ENCODE peak calls at places on chromosomes 4 and X, in five cellular contexts. T is T-cell; F is activated T-helper 1 cell treated with anti-CD3 and anti-CD28 coated beads, Interleukin-2, amount 50 U/mL, for 16 hours; S is NCI-H1436; L is NCI-H1694 treated with DMSO at 0.1 percent for 48 hours. C is an unnamed sample.

GRCh38 chr4:153276966-153277365 is 67.5 kb upstream of the MND1 start:
- DNase-seq in T (no peak), F (no peak), S (no peak), L (no peak), C (no peak)

GRCh38 chr4:186942745-186943606 is 219.3 kb upstream of the FAT1 start:
- DNase-seq in T (no peak), F (no peak), S (no peak), L (no peak), C (peak)

GRCh38 chr4:128810331-128810870 is 901 bp downstream of the JADE1 start:
- DNase-seq in T (no peak), F (no peak), S (peak), L (peak), C (peak)

GRCh38 chr4:118288097-118288496 is 64.7 kb downstream of the PRSS12 start:
- DNase-seq in T (no peak), F (no peak), S (no peak), L (no peak), C (peak)

GRCh38 chrX:150429577-150429976 is 66.5 kb downstream of the MAMLD1 start:
- DNase-seq in T (no peak), F (no peak), S (no peak), L (no peak), C (peak)

GRCh38 chr4:32189130-32189529 is 1469.0 kb downstream of the PCDH7 start:
- DNase-seq in T (no peak), F (no peak), S (no peak), L (no peak), C (no peak)

GRCh38 chrX:1440506-1440905 is 12.2 kb downstream of the ASMTL start:
- DNase-seq in T (no peak), F (no peak), S (no peak), L (no peak), C (no peak)

GRCh38 chrX:99384594-99385374 is 1025.3 kb downstream of the PCDH19 start:
- DNase-seq in T (no peak), F (no peak), S (no peak), L (no peak), C (no peak)

GRCh38 chr4:160180206-160180605 is 1077.3 kb downstream of the RAPGEF2 start:
- DNase-seq in T (no peak), F (no peak), S (no peak), L (no peak), C (peak)

GRCh38 chr4:28784188-28784587 is 1923.5 kb downstream of the STIM2 start:
- DNase-seq in T (no peak), F (no peak), S (no peak), L (no peak), C (no peak)

GRCh38 chr4:122912810-122913575 is 9.4 kb downstream of the NUDT6 start:
- DNase-seq in T (no peak), F (no peak), S (no peak), L (no peak), C (peak)

GRCh38 chrX:46165411-46165810 is 379.8 kb downstream of the ZNF674 start:
- DNase-seq in T (no peak), F (no peak), S (no peak), L (no peak), C (peak)

GRCh38 chrX:123803331-123803983 is 56.4 kb upstream of the XIAP start:
- DNase-seq in T (peak), F (no peak), S (peak), L (no peak), C (peak)

GRCh38 chr4:83197555-83198235 is 83.2 kb upstream of the PLAC8 start:
- DNase-seq in T (no peak), F (no peak), S (no peak), L (no peak), C (peak)

GRCh38 chr4:85548841-85549240 is 73.9 kb downstream of the ARHGAP24 start:
- DNase-seq in T (no peak), F (no peak), S (no peak), L (no peak), C (peak)

GRCh38 chrX:47191331-47191730 is 2.3 kb upstream of the UBA1 start:
- DNase-seq in T (peak), F (peak), S (peak), L (no peak), C (peak)

GRCh38 chrX:68332156-68332823 is 101.0 kb downstream of the OPHN1 start:
- DNase-seq in T (no peak), F (no peak), S (no peak), L (no peak), C (peak)

GRCh38 chrX:31165241-31166035 is 93.6 kb upstream of the FTHL17 start:
- DNase-seq in T (no peak), F (no peak), S (no peak), L (no peak), C (no peak)

GRCh38 chr4:5955856-5956255 is 62.4 kb downstream of the C4orf50 start:
- DNase-seq in T (no peak), F (no peak), S (no peak), L (no peak), C (no peak)

GRCh38 chr4:75180790-75181776 is 248.2 kb downstream of the PARM1 start:
- DNase-seq in T (no peak), F (no peak), S (no peak), L (no peak), C (no peak)

GRCh38 chrX:84363674-84364073 is 138.6 kb downstream of the HDX start:
- DNase-seq in T (no peak), F (no peak), S (no peak), L (no peak), C (peak)

GRCh38 chr4:141570290-141570689 is 66.1 kb upstream of the IL15 start:
- DNase-seq in T (no peak), F (no peak), S (no peak), L (no peak), C (no peak)

GRCh38 chr4:152894673-152895072 is 41.5 kb upstream of the FHDC1 start:
- DNase-seq in T (no peak), F (no peak), S (no peak), L (no peak), C (peak)

GRCh38 chr4:37561803-37562207 is 124.4 kb downstream of the RELL1 start:
- DNase-seq in T (no peak), F (no peak), S (no peak), L (no peak), C (peak)

GRCh38 chr4:180542445-180543100 is 1700.6 kb upstream of the TENM3 start:
- DNase-seq in T (no peak), F (no peak), S (no peak), L (no peak), C (peak)

GRCh38 chr4:121448231-121448630 is 67.4 kb upstream of the QRFPR start:
- DNase-seq in T (no peak), F (no peak), S (no peak), L (no peak), C (no peak)

GRCh38 chr4:137892134-137892533 is 350.0 kb downstream of the SLC7A11 start:
- DNase-seq in T (no peak), F (no peak), S (no peak), L (no peak), C (no peak)

GRCh38 chrX:105821471-105822081 is 763 bp upstream of the NRK start:
- DNase-seq in T (no peak), F (no peak), S (no peak), L (no peak), C (no peak)

GRCh38 chrX:666762-667161 is 36.2 kb downstream of the SHOX start:
- DNase-seq in T (no peak), F (no peak), S (no peak), L (no peak), C (no peak)

GRCh38 chr4:143358923-143359694 is 22.4 kb downstream of the GAB1 start:
- DNase-seq in T (no peak), F (no peak), S (no peak), L (no peak), C (peak)

GRCh38 chrX:136752796-136753195 is 27.9 kb downstream of the ARHGEF6 start:
- DNase-seq in T (no peak), F (no peak), S (no peak), L (no peak), C (peak)

GRCh38 chrX:2451456-2452316 is 49.1 kb downstream of the DHRSX start:
- DNase-seq in T (no peak), F (no peak), S (no peak), L (no peak), C (peak)

GRCh38 chr4:15451181-15451865 is 18.4 kb upstream of the CC2D2A start:
- DNase-seq in T (no peak), F (no peak), S (no peak), L (no peak), C (peak)

GRCh38 chrX:53084043-53084570 is 1.9 kb downstream of the TSPYL2 start:
- DNase-seq in T (no peak), F (no peak), S (no peak), L (no peak), C (peak)

GRCh38 chr4:27115221-27115620 is 254.6 kb downstream of the STIM2 start:
- DNase-seq in T (no peak), F (no peak), S (no peak), L (no peak), C (no peak)

GRCh38 chrX:13064599-13065143 is 20.3 kb upstream of the FAM9C start:
- DNase-seq in T (no peak), F (no peak), S (no peak), L (no peak), C (peak)

GRCh38 chrX:138745215-138745614 is 33.7 kb upstream of the FGF13 start:
- DNase-seq in T (no peak), F (no peak), S (peak), L (no peak), C (peak)

GRCh38 chrX:73206366-73206765 is 8.3 kb downstream of the NAP1L2 start:
- DNase-seq in T (no peak), F (no peak), S (no peak), L (no peak), C (no peak)

GRCh38 chrX:72308566-72309296 is 3.0 kb upstream of the CITED1 start:
- DNase-seq in T (no peak), F (no peak), S (peak), L (peak), C (peak)

C was measured in fibroblast of mammary gland.